ENCODE peak calls at places on chromosomes 3 and 15, in six cellular contexts. X, O, J, T, W and K are unnamed samples.

GRCh38 chr3:46978985-46979944 is at the start of gene NBEAL2:
- DNase-seq in J (peak), W (peak), O (peak), X (peak), T (peak), K (peak)

GRCh38 chr15:84983299-84983698 is 1.6 kb downstream of the PDE8A start:
- DNase-seq in O (no peak), J (no peak), W (no peak), T (peak), X (no peak), K (no peak)

GRCh38 chr3:142706308-142707127 is 17.3 kb upstream of the TRPC1 start:
- DNase-seq in T (no peak), J (no peak), X (no peak), O (no peak), W (no peak), K (no peak)

GRCh38 chr3:108441528-108441927 is 68.9 kb downstream of the MYH15 start:
- DNase-seq in J (no peak), W (no peak), O (no peak), X (no peak), T (no peak), K (no peak)

GRCh38 chr15:70008697-70009285 is 88.9 kb downstream of the TLE3 start:
- DNase-seq in O (no peak), J (no peak), X (no peak), W (no peak), T (no peak), K (no peak)

GRCh38 chr3:59809750-59810444 is 760.1 kb upstream of the CFAP20DC start:
- DNase-seq in O (no peak), W (no peak), T (no peak), J (no peak), X (peak), K (no peak)

GRCh38 chr3:53109190-53109589 is 21.0 kb downstream of the RFT1 start:
- DNase-seq in W (no peak), J (no peak), T (no peak), X (no peak), O (no peak), K (no peak)

GRCh38 chr3:85838921-85839320 is 880.1 kb downstream of the CADM2 start:
- DNase-seq in T (no peak), O (no peak), J (no peak), X (no peak), W (no peak), K (no peak)

GRCh38 chr15:70279096-70279495 is 181.4 kb upstream of the TLE3 start:
- DNase-seq in X (no peak), O (no peak), J (no peak), W (no peak), T (no peak), K (no peak)

GRCh38 chr3:191958980-191959671 is 498.2 kb downstream of the PYDC2 start:
- DNase-seq in O (no peak), T (no peak), W (no peak), X (no peak), J (no peak), K (no peak)

GRCh38 chr3:73718326-73719110 is 93.8 kb upstream of the PDZRN3 start:
- DNase-seq in J (no peak), T (no peak), X (no peak), W (no peak), O (no peak), K (peak)

GRCh38 chr3:25812644-25813043 is 22.8 kb downstream of the OXSM start:
- DNase-seq in J (no peak), X (no peak), T (no peak), W (no peak), O (no peak), K (no peak)

GRCh38 chr3:138078096-138078495 is 37.3 kb downstream of the DZIP1L start:
- DNase-seq in T (no peak), X (no peak), O (no peak), W (no peak), J (no peak), K (no peak)

GRCh38 chr15:85642693-85643058 is 152.0 kb downstream of the KLHL25 start:
- DNase-seq in T (no peak), X (peak), O (no peak), W (no peak), J (no peak), K (no peak)

GRCh38 chr15:51382787-51383186 is 41.3 kb downstream of the GLDN start:
- DNase-seq in O (no peak), W (no peak), J (no peak), X (peak), T (peak), K (no peak)

GRCh38 chr15:52528465-52529288 is at the start of gene MYO5A:
- DNase-seq in O (no peak), T (peak), W (peak), J (peak), X (peak), K (peak)

GRCh38 chr15:84057714-84058331 is 177.8 kb upstream of the GOLGA6L4 start:
- DNase-seq in J (no peak), O (no peak), W (no peak), X (no peak), T (no peak), K (no peak)

GRCh38 chr3:156761007-156761406 is 65.1 kb upstream of the LEKR1 start:
- DNase-seq in W (no peak), X (no peak), O (no peak), T (no peak), J (no peak), K (no peak)

GRCh38 chr3:32500225-32500624 is 2.4 kb downstream of the CMTM6 start:
- DNase-seq in O (no peak), X (no peak), T (no peak), J (no peak), W (no peak), K (no peak)

GRCh38 chr3:64267774-64268604 is 42.7 kb upstream of the PRICKLE2 start:
- DNase-seq in J (peak), O (no peak), X (peak), T (no peak), W (peak), K (no peak)

GRCh38 chr3:123158899-123159390 is 42.8 kb upstream of the SEC22A start:
- DNase-seq in T (no peak), O (no peak), W (no peak), X (no peak), J (no peak), K (no peak)

GRCh38 chr3:46851364-46852328 is 11.6 kb downstream of the MYL3 start:
- DNase-seq in W (peak), X (peak), T (no peak), J (no peak), O (no peak), K (no peak)

GRCh38 chr3:178507507-178508442 is 28.5 kb upstream of the KCNMB2 start:
- DNase-seq in J (no peak), T (no peak), W (no peak), X (no peak), O (no peak), K (no peak)

GRCh38 chr3:16264174-16264707 is 502 bp downstream of the DPH3 start:
- DNase-seq in W (no peak), J (no peak), T (no peak), O (no peak), X (no peak), K (peak)

GRCh38 chr15:90930861-90931629 is 1.3 kb downstream of the HDDC3 start:
- DNase-seq in T (no peak), W (peak), X (peak), O (no peak), J (no peak), K (no peak)

GRCh38 chr15:94266000-94266399 is 34.6 kb downstream of the MCTP2 start:
- DNase-seq in J (no peak), X (no peak), T (peak), O (no peak), W (no peak), K (no peak)

GRCh38 chr15:60407406-60407805 is 9.6 kb upstream of the ANXA2 start:
- DNase-seq in T (no peak), J (no peak), W (no peak), O (no peak), X (no peak), K (no peak)

GRCh38 chr3:42262525-42262924 is 3.5 kb downstream of the CCK start:
- DNase-seq in T (no peak), X (no peak), O (peak), W (no peak), J (no peak), K (peak)

GRCh38 chr15:70562906-70563305 is 200.5 kb downstream of the UACA start:
- DNase-seq in X (no peak), O (no peak), T (no peak), W (no peak), J (no peak), K (no peak)

GRCh38 chr3:13092621-13093339 is 19.6 kb upstream of the IQSEC1 start:
- DNase-seq in O (no peak), X (peak), J (peak), T (no peak), W (no peak), K (no peak)

GRCh38 chr3:13088020-13089006 is 15.1 kb upstream of the IQSEC1 start:
- DNase-seq in J (no peak), O (no peak), W (no peak), X (no peak), T (peak), K (peak)

GRCh38 chr3:13095408-13095861 is 22.2 kb upstream of the IQSEC1 start:
- DNase-seq in T (no peak), O (no peak), W (no peak), X (no peak), J (no peak), K (no peak)

GRCh38 chr3:13093687-13094086 is 20.5 kb upstream of the IQSEC1 start:
- DNase-seq in W (no peak), O (no peak), J (no peak), X (peak), T (no peak), K (no peak)

DNA sequence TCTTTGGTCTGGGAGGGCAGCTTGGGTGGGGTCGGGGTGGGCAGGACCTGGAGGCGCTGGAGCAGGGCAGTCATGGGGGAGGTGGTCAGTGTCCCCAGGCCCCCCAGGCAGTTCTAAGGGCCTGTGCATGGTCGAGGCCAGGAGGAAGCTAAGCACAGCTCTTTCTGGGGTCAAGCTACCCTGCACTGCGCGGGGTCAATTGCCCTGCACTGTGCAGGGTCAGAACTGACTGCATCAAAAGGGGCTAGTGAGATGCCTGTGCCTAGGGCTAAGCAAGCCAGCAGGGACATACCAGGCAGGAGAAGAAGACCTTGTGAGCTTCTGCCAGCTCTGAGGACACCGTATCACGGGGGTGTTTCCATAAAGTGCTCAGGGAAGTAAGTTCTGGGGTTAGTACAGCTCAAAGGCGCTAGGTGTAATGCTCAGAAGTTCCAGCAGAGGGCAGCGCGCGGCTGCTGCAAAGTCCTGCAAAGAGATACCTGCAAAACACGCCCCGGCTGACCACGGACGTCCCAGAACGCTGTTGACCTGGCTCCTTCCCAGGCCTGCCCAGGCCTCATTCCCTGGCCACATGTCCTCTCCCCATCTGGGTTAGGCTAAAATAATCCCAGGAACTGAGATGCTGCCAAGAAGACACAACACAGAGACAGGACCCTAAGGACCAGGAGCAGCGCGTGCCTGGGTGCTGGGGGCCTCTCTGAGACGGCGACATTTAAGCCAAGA is 18.8 kb upstream of the IQSEC1 start:
- DNase-seq in T (peak), X (peak), J (peak), O (no peak), W (peak), K (no peak)
- TF ChIP-seq CTCF in T (peak), X (peak), J (peak), O (peak), W (peak), K (peak)

GRCh38 chr3:29695201-29695904 is 414.5 kb downstream of the RBMS3 start:
- DNase-seq in T (no peak), O (peak), J (no peak), X (peak), W (no peak), K (no peak)

GRCh38 chr3:29693863-29694262 is 413.0 kb downstream of the RBMS3 start:
- DNase-seq in O (peak), T (no peak), J (no peak), X (no peak), W (no peak), K (peak)

GRCh38 chr3:29694783-29695182 is 413.9 kb downstream of the RBMS3 start:
- DNase-seq in T (no peak), X (no peak), O (peak), W (peak), J (no peak), K (peak)

GRCh38 chr3:29695905-29696238 is 415.0 kb downstream of the RBMS3 start:
- DNase-seq in T (no peak), J (no peak), W (no peak), O (no peak), X (no peak), K (no peak)

DNA sequence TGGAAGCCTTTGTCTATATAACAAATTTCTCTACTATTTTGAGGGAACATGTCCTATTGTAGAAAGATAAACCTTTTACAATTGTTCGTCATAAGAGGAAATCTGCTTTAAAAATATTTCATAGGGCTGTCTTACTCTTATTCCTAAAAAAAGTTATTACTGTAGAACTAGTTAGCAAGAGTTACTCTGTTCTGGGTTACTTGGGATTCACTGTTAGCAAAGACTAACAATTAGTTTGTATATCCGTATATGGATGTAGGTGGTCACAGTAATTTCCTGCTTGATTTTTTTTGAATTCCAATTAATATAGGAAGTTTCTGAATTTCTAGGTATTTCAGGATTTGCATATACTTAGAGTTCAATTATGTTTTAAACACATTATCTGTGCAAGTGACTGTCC is 413.5 kb downstream of the RBMS3 start:
- DNase-seq in J (no peak), T (no peak), X (no peak), W (no peak), O (no peak), K (no peak)
- H3K4me3 ChIP-seq in J (no peak), T (no peak), X (no peak), W (no peak), O (no peak), K (no peak)

GRCh38 chr3:150521458-150521857 is 24.8 kb downstream of the SERP1 start:
- DNase-seq in T (no peak), J (no peak), O (no peak), X (no peak), W (no peak), K (no peak)
- TF ChIP-seq CTCF in T (no peak), J (no peak), O (no peak), X (no peak), W (no peak), K (no peak)

GRCh38 chr15:40593588-40594428 is at the start of gene KNL1:
- DNase-seq in X (peak), J (peak), O (peak), T (peak), W (peak), K (peak)

GRCh38 chr15:40594429-40594836 is 384 bp downstream of the KNL1 start:
- DNase-seq in O (no peak), T (peak), X (peak), W (peak), J (peak), K (no peak)

GRCh38 chr15:40597024-40597423 is 3.0 kb downstream of the KNL1 start:
- DNase-seq in W (no peak), T (no peak), J (no peak), X (no peak), O (no peak), K (no peak)

GRCh38 chr15:40595773-40596172 is 1.7 kb downstream of the KNL1 start:
- DNase-seq in J (no peak), O (no peak), W (no peak), T (no peak), X (no peak), K (no peak)

GRCh38 chr15:40595219-40595618 is 1.2 kb downstream of the KNL1 start:
- DNase-seq in X (no peak), W (no peak), T (no peak), O (no peak), J (no peak), K (no peak)
- H3K4me3 ChIP-seq in X (peak), W (peak), T (peak), O (peak), J (no peak), K (peak)

GRCh38 chr15:100384108-100384410 is 42.3 kb upstream of the ADAMTS17 start:
- DNase-seq in W (no peak), O (no peak), J (no peak), T (no peak), X (no peak), K (no peak)

GRCh38 chr15:100385300-100385699 is 43.5 kb upstream of the ADAMTS17 start:
- DNase-seq in O (no peak), T (no peak), W (no peak), J (no peak), X (no peak), K (no peak)

DNA sequence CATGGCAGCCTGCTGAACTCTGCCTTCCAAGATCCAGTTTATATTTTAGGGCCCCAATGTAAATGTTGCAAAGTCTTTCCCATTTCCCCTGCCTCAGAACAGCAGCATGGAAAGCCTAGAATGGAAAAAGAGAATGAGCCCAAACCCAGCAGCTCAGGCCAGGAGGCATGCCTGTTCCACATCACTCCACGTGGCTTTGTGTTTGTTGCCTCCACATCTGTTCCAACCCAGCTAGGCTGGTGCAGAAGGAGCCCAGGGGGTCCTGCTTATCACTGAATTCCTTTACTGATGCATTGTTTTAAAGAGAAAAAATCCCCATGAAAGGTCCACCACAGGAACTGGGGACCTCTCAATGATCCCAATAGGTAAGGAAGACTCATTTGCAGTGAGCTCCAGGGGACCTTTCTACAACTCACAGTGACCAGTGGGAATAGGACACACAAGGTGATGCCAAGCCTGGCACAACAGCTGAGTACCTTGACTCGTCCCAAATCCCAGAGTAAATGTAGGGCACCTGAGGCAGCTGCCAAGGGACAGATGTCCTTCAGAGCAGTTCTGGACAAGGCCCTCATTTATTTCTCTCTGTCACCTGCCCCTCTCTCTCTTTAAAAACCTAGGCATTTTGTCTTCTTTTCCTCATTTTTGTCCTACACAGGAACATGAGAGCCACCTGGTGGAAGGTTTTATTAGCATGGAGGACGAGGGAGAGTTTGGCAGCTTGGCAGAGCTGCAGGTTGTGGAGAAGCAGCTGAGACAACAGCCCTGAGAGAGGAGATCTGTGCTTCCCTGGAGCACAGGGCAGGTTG is 41.7 kb upstream of the ADAMTS17 start:
- DNase-seq in T (peak), J (no peak), O (no peak), W (no peak), X (peak), K (no peak)
- TF ChIP-seq CTCF in T (peak), J (peak), O (no peak), W (peak), X (peak), K (peak)

DNA sequence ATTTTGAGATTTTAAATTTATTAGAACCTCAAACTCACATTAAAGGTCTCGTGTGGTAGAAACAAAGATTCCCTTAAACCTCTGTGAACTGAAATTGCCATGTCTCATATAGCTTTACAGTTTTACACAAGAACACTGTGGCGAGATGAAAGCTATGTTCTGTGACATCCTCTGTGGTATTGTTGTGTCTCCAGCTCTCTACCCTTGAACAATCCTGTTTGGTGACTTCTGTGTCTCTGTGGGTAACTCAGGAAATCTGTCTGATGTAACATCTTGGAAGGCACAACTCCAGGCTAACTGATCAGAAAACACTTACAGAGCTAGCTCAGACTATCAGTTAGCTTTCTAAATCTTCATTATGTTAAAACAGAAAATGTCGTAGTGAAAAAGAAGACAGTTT is 318.8 kb upstream of the GBE1 start:
- DNase-seq in X (no peak), J (no peak), W (no peak), T (peak), O (no peak), K (no peak)
- H3K4me3 ChIP-seq in X (no peak), J (no peak), W (no peak), T (no peak), O (no peak), K (no peak)

DNA sequence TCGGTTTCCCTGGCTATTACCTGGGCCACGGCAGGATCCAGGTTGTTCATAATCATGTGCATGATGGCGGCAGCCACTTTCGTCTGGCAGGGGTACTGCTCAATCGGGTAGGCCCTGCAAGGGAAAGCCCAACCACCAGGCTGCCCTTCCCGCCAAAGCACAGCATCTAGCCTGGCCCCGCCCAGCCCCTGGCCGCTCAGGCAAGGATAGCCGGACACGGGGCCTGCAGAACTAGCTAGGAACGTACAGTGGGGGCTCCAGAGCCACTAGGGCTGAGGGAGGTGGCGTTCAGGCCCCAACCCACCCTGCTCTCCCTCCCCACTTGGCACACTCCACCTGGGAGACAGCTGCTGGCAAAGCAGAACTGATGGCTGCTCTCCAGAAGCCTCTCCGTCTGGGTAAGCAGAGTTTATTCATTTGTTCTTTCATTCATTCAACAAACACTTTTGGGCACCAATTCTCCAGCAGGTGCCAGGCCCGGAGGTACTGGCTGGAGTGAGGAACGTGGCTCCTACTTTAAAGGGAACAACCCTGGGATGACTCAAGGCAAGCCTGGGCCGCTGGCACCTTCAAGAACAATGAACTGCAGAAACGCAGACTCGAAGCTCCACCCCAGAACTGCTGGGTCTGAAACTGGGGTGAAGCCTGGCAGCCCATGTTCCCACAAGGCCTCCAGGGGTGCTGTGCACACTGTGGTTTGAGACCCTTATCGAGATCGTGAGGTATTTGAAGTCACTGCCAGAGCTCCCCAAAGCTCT is 7.8 kb downstream of the UROC1 start:
- DNase-seq in O (no peak), T (no peak), X (no peak), W (no peak), J (no peak), K (no peak)
- TF ChIP-seq CTCF in O (no peak), T (no peak), X (no peak), W (no peak), J (no peak), K (no peak)